ENCODE peak calls at places on chromosomes 6 and 20, in four cellular contexts. T is GM12878, Y is H1, V is HCT116. U is an unnamed sample.

GRCh38 chr6:34205466-34205865 is 31.2 kb upstream of the HMGA1 start:
- DNase-seq in T (no peak), Y (no peak), V (no peak), U (no peak)

GRCh38 chr6:2793491-2794151 is 28.4 kb downstream of the WRNIP1 start:
- DNase-seq in T (no peak), V (no peak), Y (no peak), U (no peak)

GRCh38 chr6:167932468-167933276 is 64.8 kb upstream of the KIF25 start:
- DNase-seq in T (no peak), V (no peak), Y (no peak), U (no peak)

GRCh38 chr6:17866876-17867444 is 120.5 kb downstream of the KIF13A start:
- DNase-seq in T (no peak), Y (no peak), V (no peak), U (no peak)

GRCh38 chr20:43583982-43584432 is 6.7 kb upstream of the IFT52 start:
- DNase-seq in Y (no peak), V (no peak), T (no peak), U (no peak)

GRCh38 chr6:111850288-111850937 is 22.8 kb downstream of the FYN start:
- DNase-seq in T (no peak), V (no peak), Y (no peak), U (no peak)

GRCh38 chr20:1898496-1899168 is 3.4 kb downstream of the SIRPA start:
- DNase-seq in V (no peak), T (no peak), Y (no peak), U (no peak)

GRCh38 chr6:99736302-99736701 is 129.7 kb downstream of the PRDM13 start:
- DNase-seq in T (no peak), V (peak), Y (no peak), U (no peak)

GRCh38 chr6:18640134-18640533 is 253.0 kb downstream of the RNF144B start:
- DNase-seq in Y (no peak), T (no peak), V (no peak), U (no peak)

GRCh38 chr6:26198626-26199056 is 111.4 kb downstream of the HFE start:
- DNase-seq in Y (no peak), V (peak), T (no peak), U (no peak)

GRCh38 chr6:26199057-26199772 is 112.0 kb downstream of the HFE start:
- DNase-seq in Y (peak), T (peak), V (peak), U (peak)

GRCh38 chr6:26197736-26198625 is 110.8 kb downstream of the HFE start:
- DNase-seq in T (no peak), Y (no peak), V (peak), U (peak)

GRCh38 chr6:26200918-26201721 is 113.9 kb downstream of the HFE start:
- DNase-seq in T (no peak), Y (no peak), V (no peak), U (no peak)

GRCh38 chr6:26199773-26200728 is 112.8 kb downstream of the HFE start:
- DNase-seq in V (peak), T (no peak), Y (no peak), U (no peak)
- TF ChIP-seq JUND in V (no peak), T (no peak), Y (no peak), U (no peak)

GRCh38 chr6:37618916-37619605 is 78.6 kb downstream of the MDGA1 start:
- DNase-seq in Y (no peak), T (no peak), V (no peak), U (no peak)
- TF ChIP-seq JUND in Y (no peak), T (no peak), V (no peak), U (no peak)

DNA sequence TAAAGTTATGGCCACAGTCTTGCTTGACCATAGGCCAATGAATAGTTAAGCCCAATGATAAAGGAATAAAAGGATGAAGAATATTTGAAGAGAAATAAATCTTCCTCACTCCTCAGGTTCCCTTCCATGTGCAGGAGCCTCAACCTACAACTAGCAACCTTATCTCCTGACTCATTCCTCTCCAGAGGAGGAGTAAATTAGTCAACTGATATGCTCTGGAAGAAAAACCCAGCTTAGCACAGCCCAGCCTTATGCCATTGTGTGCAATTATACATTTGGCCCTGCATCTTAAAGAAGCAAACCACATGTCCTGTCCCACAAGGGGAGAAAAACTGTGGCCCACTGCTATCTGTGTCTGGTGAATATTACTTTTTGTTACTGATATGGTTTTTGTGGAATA is 82.1 kb downstream of the PHIP start:
- DNase-seq in Y (no peak), T (no peak), V (no peak), U (no peak)
- TF ChIP-seq JUND in Y (no peak), T (no peak), V (no peak), U (no peak)

GRCh38 chr6:113719056-113719455 is 138.1 kb upstream of the MARCKS start:
- DNase-seq in T (no peak), V (peak), Y (no peak), U (no peak)
- TF ChIP-seq JUND in T (no peak), V (peak), Y (no peak), U (no peak)

DNA sequence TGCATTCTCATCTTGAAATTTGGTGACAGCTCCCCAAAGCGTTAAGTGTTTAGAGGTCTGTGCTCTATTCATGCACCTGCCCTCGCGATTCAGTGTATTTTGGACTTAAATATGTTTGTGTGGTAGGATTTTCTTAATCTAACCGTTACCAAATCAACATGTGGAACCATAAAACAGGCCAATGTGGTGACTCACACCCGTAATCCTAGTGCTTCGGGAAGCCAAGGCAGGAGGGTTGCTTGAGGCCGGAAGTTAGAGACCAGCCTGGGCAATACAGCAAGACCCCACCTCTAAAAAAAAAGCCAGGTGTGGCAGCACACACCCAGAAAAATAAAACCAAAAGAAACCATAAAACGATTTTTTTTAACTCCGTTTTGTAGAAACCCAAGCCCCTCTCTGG is 31.5 kb downstream of the PYGB start:
- DNase-seq in T (no peak), V (no peak), Y (no peak), U (no peak)
- TF ChIP-seq JUND in T (no peak), V (no peak), Y (no peak), U (no peak)

DNA sequence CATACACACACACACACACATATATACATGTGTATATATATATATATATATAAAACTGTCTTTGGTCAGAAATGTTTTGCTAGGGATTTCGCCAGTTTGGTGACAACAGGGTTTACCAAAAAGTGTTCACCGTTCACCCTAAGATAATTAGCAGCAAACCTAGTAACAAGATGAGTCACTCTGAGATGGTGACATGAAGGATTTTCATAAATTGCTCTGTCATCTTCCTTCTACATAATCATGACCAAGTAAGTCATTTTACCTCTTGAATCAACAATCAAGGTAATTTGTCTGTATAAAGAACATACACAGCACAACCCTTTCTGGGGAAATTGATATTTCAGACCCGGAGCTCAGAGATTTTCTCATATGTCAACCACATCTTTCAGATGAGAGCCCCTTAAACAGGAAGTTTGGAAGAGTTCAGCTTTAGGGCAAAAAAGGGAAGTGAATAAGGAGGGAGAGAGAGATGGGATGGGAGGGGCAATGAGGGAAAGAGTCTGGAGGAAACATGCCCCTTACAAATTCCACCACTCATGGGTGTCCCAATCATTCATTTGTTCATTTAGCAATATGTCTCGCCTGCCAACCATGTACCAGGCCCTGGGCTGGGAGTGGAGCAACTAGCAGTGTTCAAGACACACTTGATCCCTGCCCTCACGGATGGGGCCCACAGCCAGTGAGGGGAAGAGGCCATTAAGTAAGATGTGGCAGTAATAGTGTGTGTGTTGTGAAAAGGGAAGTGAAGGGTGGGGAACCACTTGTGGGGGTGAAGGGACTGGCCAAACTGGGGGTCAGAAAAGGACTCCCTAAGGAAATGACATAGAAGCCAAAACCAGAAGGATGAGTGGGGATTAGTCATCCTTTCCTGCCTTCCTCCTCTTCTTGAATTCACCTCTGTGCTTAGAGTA is 191.0 kb downstream of the MAFB start:
- DNase-seq in Y (no peak), T (peak), V (no peak), U (no peak)
- TF ChIP-seq JUND in Y (no peak), T (no peak), V (peak), U (no peak)

U was measured in T47D.